ENCODE peak calls at places on chromosomes 11 and 22, in eight cellular contexts. K is SW 1271; M is stimulated activated CD4-positive, alpha-beta T cell treated with anti-CD3 and anti-CD28 coated beads, Interleukin-1b, Interleukin-23, amount 100 ng/mL, for 24 hours; D is iris pigment epithelial cell; Z is A549; O is anterior cingulate cortex; I is activated naive CD8-positive, alpha-beta T cell treated with anti-CD3 and anti-CD28 coated beads, Interleukin-2, amount 50 U/mL, for 24 hours; Y is NCI-H446. W is an unnamed sample.
A peak's percentile ranks its signal among the peaks of the same experiment; 100 is the strongest.

GRCh38 chr22:47564651-47565050 is 802.2 kb downstream of the TBC1D22A start:
- DNase-seq in K (no peak), M (no peak), D (no peak), Z (no peak), O (no peak), I (no peak), Y (no peak), W (no peak)

GRCh38 chr11:45173064-45173463 is 26.6 kb downstream of the PRDM11 start:
- DNase-seq in K (no peak), M (no peak), D (no peak), Z (peak; percentile 51), O (no peak), I (no peak), Y (no peak), W (no peak)

GRCh38 chr11:8056810-8057463 is 24.1 kb upstream of the TUB start:
- DNase-seq in K (no peak), M (no peak), D (peak; percentile 82), Z (no peak), O (no peak), I (no peak), Y (no peak), W (no peak)

GRCh38 chr11:78583889-78584288 is 9.2 kb upstream of the NARS2 start:
- DNase-seq in K (no peak), M (no peak), D (no peak), Z (no peak), O (no peak), I (no peak), Y (no peak), W (no peak)

GRCh38 chr11:120746395-120746794 is 234.8 kb downstream of the GRIK4 start:
- DNase-seq in K (no peak), M (no peak), D (no peak), Z (no peak), O (no peak), I (no peak), Y (no peak), W (no peak)

GRCh38 chr11:111427471-111427912 is 48.4 kb upstream of the POU2AF1 start:
- DNase-seq in K (no peak), M (no peak), D (peak; percentile 31), Z (no peak), O (no peak), I (no peak), Y (no peak), W (peak; percentile 57)

GRCh38 chr11:57638005-57638760 is 11.5 kb downstream of the YPEL4 start:
- DNase-seq in K (peak; percentile 88), M (no peak), D (peak; percentile 89), Z (peak; percentile 89), O (peak; percentile 86), I (peak; percentile 32), Y (peak; percentile 60), W (peak; percentile 71)

GRCh38 chr22:37103151-37103550 is 6.4 kb downstream of the TMPRSS6 start:
- DNase-seq in K (no peak), M (no peak), D (no peak), Z (no peak), O (no peak), I (no peak), Y (no peak), W (no peak)

GRCh38 chr11:75453916-75454655 is 21.1 kb upstream of the KLHL35 start:
- DNase-seq in K (no peak), M (no peak), D (peak; percentile 45), Z (no peak), O (peak; percentile 26), I (no peak), Y (peak; percentile 53), W (no peak)

GRCh38 chr11:84558085-84558905 is 1068.8 kb downstream of the DLG2 start:
- DNase-seq in K (peak; percentile 57), M (no peak), D (peak; percentile 61), Z (peak; percentile 77), O (peak; percentile 48), I (peak; percentile 2), Y (peak; percentile 46), W (no peak)

GRCh38 chr22:49673048-49673447 is 154.6 kb downstream of the BRD1 start:
- DNase-seq in K (no peak), M (no peak), D (no peak), Z (no peak), O (no peak), I (no peak), Y (no peak), W (no peak)

GRCh38 chr22:38843201-38843715 is 570 bp downstream of the NPTXR start:
- DNase-seq in K (peak; percentile 45), M (no peak), D (peak; percentile 69), Z (peak; percentile 68), O (no peak), I (peak; percentile 52), Y (peak; percentile 41), W (peak; percentile 62)

GRCh38 chr11:62013266-62014157 is 46.1 kb upstream of the FTH1 start:
- DNase-seq in K (peak; percentile 31), M (no peak), D (no peak), Z (peak; percentile 73), O (no peak), I (no peak), Y (no peak), W (peak; percentile 83)

GRCh38 chr11:94740975-94741707 is 27.0 kb upstream of the AMOTL1 start:
- DNase-seq in K (peak; percentile 47), M (no peak), D (peak; percentile 73), Z (peak; percentile 83), O (peak; percentile 29), I (no peak), Y (peak; percentile 74), W (peak; percentile 79)

GRCh38 chr11:7551571-7551970 is 37.8 kb downstream of the PPFIBP2 start:
- DNase-seq in K (peak; percentile 13), M (no peak), D (peak; percentile 82), Z (no peak), O (no peak), I (no peak), Y (no peak), W (no peak)

GRCh38 chr22:23984430-23984829 is 4.5 kb downstream of the GSTT2 start:
- DNase-seq in K (peak; percentile 2), M (no peak), D (peak; percentile 22), Z (peak; percentile 58), O (no peak), I (peak; percentile 77), Y (peak; percentile 60), W (peak; percentile 54)

GRCh38 chr22:40040927-40041326 is 46.2 kb downstream of the FAM83F start:
- DNase-seq in K (no peak), M (no peak), D (peak; percentile 48), Z (no peak), O (peak; percentile 82), I (no peak), Y (peak; percentile 47), W (peak; percentile 41)

GRCh38 chr11:126840201-126840886 is 160.2 kb downstream of the KIRREL3 start:
- DNase-seq in K (no peak), M (no peak), D (no peak), Z (no peak), O (no peak), I (no peak), Y (no peak), W (no peak)

GRCh38 chr11:2587132-2587930 is 112.5 kb downstream of the KCNQ1OT1 start:
- DNase-seq in K (no peak), M (no peak), D (no peak), Z (no peak), O (no peak), I (no peak), Y (no peak), W (no peak)